ENCODE peak calls at places on chromosomes 13 and 19, in six cellular contexts. R, G, J, Y, P and S are unnamed samples.

GRCh38 chr19:38223119-38223523 is 901 bp downstream of the DPF1 start:
- DNase-seq in R (no peak), G (no peak), J (no peak), Y (no peak), P (no peak), S (no peak)

GRCh38 chr13:67934615-67935330 is 704.6 kb upstream of the PCDH9 start:
- DNase-seq in R (no peak), G (no peak), J (no peak), Y (no peak), P (no peak), S (no peak)

GRCh38 chr13:99354371-99354951 is 47.3 kb upstream of the GPR183 start:
- DNase-seq in R (peak), G (no peak), J (no peak), Y (no peak), P (no peak), S (no peak)

GRCh38 chr13:111313911-111314425 is 6.5 kb upstream of the TEX29 start:
- DNase-seq in R (no peak), G (no peak), J (no peak), Y (no peak), P (no peak), S (no peak)

GRCh38 chr19:45168767-45169351 is 8.1 kb upstream of the NKPD1 start:
- DNase-seq in R (no peak), G (no peak), J (no peak), Y (no peak), P (no peak), S (no peak)

GRCh38 chr19:22140356-22140755 is 56.4 kb downstream of the ZNF676 start:
- DNase-seq in R (no peak), G (no peak), J (no peak), Y (no peak), P (no peak), S (no peak)

GRCh38 chr19:49855676-49856573 is 5.0 kb downstream of the PTOV1 start:
- DNase-seq in R (no peak), G (no peak), J (no peak), Y (no peak), P (no peak), S (no peak)

GRCh38 chr19:1496714-1497577 is 6.0 kb downstream of the REEP6 start:
- DNase-seq in R (no peak), G (peak), J (no peak), Y (no peak), P (no peak), S (no peak)

GRCh38 chr19:23823952-23824389 is 65.3 kb upstream of the ZNF681 start:
- DNase-seq in R (no peak), G (no peak), J (no peak), Y (no peak), P (no peak), S (no peak)

GRCh38 chr19:4345656-4346383 is 2.5 kb downstream of the MPND start:
- DNase-seq in R (no peak), G (no peak), J (no peak), Y (no peak), P (no peak), S (no peak)

DNA sequence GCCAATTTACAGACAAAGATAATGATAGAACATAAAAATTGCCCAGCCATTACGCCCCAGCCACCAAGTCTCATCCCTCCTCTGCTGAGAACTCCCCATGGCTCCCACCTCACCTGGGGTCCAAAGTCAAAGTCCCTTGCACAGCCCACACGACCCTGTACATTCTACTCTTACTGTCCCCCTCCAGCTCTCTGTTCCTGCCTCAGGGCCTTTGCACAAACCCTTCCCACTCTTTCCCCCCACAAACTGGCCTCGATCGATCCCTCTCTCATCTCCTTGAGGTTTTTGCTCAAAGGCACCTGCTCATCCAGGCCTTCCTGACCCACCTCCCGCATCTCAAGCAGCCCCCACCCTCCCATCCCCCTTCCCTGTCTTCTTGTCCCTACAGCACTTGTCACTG is 1.3 kb downstream of the DOCK6 start:
- DNase-seq in R (no peak), G (no peak), J (no peak), Y (no peak), P (no peak), S (no peak)
- H3K4me3 ChIP-seq in R (no peak), G (no peak), J (peak), Y (no peak), P (peak), S (no peak)

GRCh38 chr13:95553271-95553588 is 710 bp downstream of the CLDN10 start:
- DNase-seq in R (no peak), G (no peak), J (no peak), Y (no peak), P (no peak), S (no peak)

GRCh38 chr13:95553614-95554385 is 1.3 kb downstream of the CLDN10 start:
- DNase-seq in R (no peak), G (no peak), J (peak), Y (no peak), P (no peak), S (peak)

GRCh38 chr13:95552208-95552538 is 347 bp upstream of the CLDN10 start:
- DNase-seq in R (no peak), G (peak), J (no peak), Y (no peak), P (no peak), S (no peak)

GRCh38 chr13:95556981-95557380 is 4.5 kb downstream of the CLDN10 start:
- DNase-seq in R (no peak), G (no peak), J (no peak), Y (no peak), P (no peak), S (no peak)

GRCh38 chr13:95552539-95553270 is at the start of gene CLDN10:
- DNase-seq in R (no peak), G (peak), J (no peak), Y (no peak), P (no peak), S (no peak)
- H3K4me3 ChIP-seq in R (no peak), G (no peak), J (peak), Y (no peak), P (no peak), S (no peak)

DNA sequence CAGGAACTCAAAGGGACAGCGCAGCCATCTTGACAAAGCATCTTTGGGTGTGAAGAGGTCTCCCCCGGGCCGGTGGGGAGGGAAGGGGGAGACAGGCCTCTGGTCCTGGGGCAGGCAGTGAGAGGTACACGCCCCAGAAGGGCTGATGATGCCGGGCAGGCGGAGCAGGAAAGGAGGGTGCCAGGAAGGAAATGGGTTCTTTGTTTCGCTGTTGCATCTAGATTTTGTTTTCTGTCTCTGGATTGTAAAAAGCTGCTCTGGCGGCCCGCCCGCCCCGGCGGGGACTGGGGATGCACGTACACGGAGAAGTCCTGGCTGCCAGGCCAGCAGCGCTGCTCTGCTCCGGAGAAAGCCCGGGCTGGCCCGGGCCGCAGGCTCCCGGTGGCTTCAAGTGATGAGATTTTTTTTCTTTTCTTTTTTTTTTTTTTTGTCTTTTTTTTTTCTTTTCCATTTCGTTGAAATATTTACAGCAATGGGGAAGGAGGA is 13.2 kb upstream of the ASF1B start:
- DNase-seq in R (peak), G (peak), J (peak), Y (peak), P (peak), S (peak)
- H3K4me3 ChIP-seq in R (peak), G (no peak), J (peak), Y (peak), P (peak), S (no peak)

DNA sequence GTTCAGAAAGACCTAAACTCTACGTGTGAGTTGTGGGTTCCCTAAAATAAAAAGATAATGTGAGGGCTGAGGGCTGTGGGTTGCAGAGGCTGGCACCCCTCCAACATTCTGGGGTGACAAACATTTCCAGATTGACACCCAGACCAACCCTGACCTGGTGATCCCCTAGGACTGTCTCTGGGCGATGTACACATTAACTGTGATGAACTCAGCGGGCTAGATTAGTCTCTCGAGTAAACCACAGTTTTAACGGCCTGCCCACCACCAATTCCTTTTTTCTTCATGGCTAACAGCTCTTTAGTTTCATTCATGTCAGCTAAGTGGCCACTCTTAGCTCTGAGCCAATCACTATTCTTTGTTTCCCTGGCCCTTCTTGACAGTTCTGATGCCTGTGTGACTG is 24.8 kb downstream of the SIAH3 start:
- DNase-seq in R (no peak), G (no peak), J (no peak), Y (no peak), P (no peak), S (no peak)
- H3K4me3 ChIP-seq in R (no peak), G (no peak), J (no peak), Y (no peak), P (no peak), S (no peak)

GRCh38 chr13:44989071-44989889 is at the start of the genes GPALPP1 and NUFIP1:
- DNase-seq in R (peak), G (peak), J (peak), Y (peak), P (peak), S (peak)

DNA sequence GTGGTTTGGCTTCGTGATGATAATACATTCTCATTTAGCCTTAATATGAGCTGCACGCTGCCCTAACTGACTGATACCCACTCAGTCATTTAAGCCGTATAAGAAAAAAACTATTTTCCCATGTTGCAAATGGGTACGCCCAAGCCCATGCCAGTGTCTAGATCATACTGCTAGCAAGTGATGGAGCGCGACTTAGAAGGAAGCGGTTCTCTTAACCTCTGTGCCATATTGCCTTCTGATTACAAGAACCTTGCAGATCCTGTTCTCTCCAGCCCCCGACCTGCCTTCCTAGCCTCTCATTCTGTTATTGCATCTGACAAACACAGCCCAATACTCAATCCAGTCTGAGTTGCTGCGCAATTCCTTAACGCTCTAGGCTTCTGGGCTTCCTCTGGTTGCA is 603 bp downstream of the GPALPP1 start:
- DNase-seq in R (peak), G (no peak), J (no peak), Y (no peak), P (no peak), S (peak)
- H3K4me3 ChIP-seq in R (peak), G (peak), J (peak), Y (peak), P (peak), S (peak)

DNA sequence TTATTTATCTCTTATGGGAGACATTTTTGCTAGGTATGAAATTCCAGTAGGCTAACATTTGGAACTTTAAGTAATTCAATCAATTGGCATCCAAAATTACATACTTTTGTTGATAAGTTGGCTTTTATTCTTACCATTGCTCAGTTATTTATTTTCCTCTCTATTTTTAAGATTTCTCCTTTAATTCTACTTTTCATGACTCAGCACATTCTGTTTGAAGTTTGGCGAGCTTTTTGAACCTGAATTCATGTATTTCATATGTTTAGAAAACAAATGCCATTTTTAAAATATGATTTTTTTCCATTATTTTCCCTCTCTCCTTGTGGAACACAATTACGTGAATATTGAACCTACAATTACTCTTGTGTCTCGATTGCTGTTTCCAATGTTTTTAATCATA is 2896.3 kb upstream of the PCDH20 start:
- DNase-seq in R (no peak), G (no peak), J (no peak), Y (no peak), P (no peak), S (no peak)
- H3K4me3 ChIP-seq in R (no peak), G (no peak), J (no peak), Y (no peak), P (no peak), S (no peak)

DNA sequence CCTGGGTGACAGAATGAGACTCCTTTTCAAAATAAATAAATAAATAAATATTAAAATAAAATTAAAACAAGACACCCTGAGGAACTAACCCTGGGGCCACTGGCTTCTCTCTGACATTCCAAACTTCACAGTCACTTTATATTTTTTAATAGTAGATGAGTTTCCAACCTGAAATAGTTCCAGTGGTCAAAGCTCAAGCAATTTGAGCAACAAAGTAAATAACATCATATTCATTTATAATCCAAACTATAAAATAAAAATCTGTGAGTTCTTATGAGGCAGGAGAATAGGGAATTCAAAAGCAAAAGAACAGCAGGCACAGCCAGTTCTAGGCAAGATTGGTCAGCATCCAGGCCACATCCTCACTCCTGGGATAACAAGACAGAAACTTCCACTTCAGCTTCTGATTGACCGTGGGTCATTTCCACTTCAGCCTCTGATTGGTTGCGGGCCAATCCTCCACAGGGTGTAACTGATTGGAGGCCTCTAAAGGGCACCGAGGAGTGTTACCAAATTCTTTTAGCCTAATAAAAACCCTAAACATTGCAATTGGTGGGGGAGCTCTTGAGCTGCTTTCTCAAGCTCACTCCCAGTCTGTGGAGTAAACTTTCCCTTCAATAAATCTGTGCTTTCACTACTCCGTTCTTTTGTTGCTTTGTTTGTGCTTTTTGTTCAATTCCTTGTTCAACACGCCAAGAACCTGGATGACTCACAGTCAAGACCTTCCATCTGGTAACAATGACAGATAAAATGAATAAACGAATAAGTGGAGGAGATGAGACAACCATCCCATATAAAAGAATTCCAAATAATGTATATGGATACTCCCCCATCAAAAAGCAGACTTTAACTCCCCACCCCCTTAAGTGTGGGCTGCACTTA is 42.5 kb upstream of the AMER2 start:
- DNase-seq in R (peak), G (no peak), J (peak), Y (no peak), P (peak), S (peak)
- H3K4me3 ChIP-seq in R (no peak), G (no peak), J (no peak), Y (no peak), P (no peak), S (no peak)